ENCODE peak calls at places on chromosome 2, in seven cellular contexts. O is OCI-M1; Z is GM13976; K is activated CD4-positive, alpha-beta T cell treated with anti-CD3 and anti-CD28 coated beads for 1 hour; V is activated CD8-positive, alpha-beta memory T cell treated with anti-CD3 and anti-CD28 coated beads for 48 hours; P is NCI-H2081 treated with DMSO at 0.1 percent for 48 hours; S is progenitor cell of endocrine pancreas. J is an unnamed sample.

GRCh38 chr2:240986787-240987411 is 11.5 kb upstream of the SNED1 start:
- DNase-seq in O (no peak), Z (no peak), K (no peak), V (no peak), P (no peak), S (no peak), J (no peak)

GRCh38 chr2:25481381-25482310 is 139.9 kb upstream of the DNMT3A start:
- DNase-seq in O (no peak), Z (no peak), K (no peak), V (no peak), P (no peak), S (no peak), J (peak; percentile 72)

GRCh38 chr2:194383404-194383803 is 1273.6 kb upstream of the SLC39A10 start:
- DNase-seq in O (peak; percentile 45), Z (no peak), K (no peak), V (no peak), P (no peak), S (no peak), J (peak; percentile 3)

GRCh38 chr2:241770185-241770935 is 6.3 kb upstream of the GAL3ST2 start:
- DNase-seq in O (no peak), Z (peak; percentile 27), K (no peak), V (no peak), P (no peak), S (no peak), J (no peak)

GRCh38 chr2:189527812-189528591 is 52.6 kb downstream of the SLC40A1 start:
- DNase-seq in O (no peak), Z (no peak), K (no peak), V (no peak), P (no peak), S (no peak), J (no peak)

GRCh38 chr2:85804583-85804982 is 50.8 kb downstream of the ATOH8 start:
- DNase-seq in O (peak; percentile 29), Z (no peak), K (no peak), V (no peak), P (no peak), S (no peak), J (no peak)

GRCh38 chr2:207230261-207231105 is 64.7 kb upstream of the KLF7 start:
- DNase-seq in O (peak; percentile 71), Z (peak; percentile 25), K (no peak), V (no peak), P (no peak), S (no peak), J (no peak)

GRCh38 chr2:69572640-69573039 is 70.9 kb downstream of the AAK1 start:
- DNase-seq in O (no peak), Z (no peak), K (no peak), V (no peak), P (no peak), S (no peak), J (no peak)

GRCh38 chr2:12116228-12116750 is 369.9 kb downstream of the LPIN1 start:
- DNase-seq in O (no peak), Z (no peak), K (no peak), V (no peak), P (no peak), S (no peak), J (no peak)

GRCh38 chr2:224472137-224472536 is 70.2 kb upstream of the FAM124B start:
- DNase-seq in O (no peak), Z (no peak), K (no peak), V (no peak), P (no peak), S (no peak), J (no peak)

GRCh38 chr2:12177052-12177994 is 430.9 kb downstream of the LPIN1 start:
- DNase-seq in O (peak; percentile 80), Z (peak; percentile 35), K (no peak), V (no peak), P (no peak), S (no peak), J (peak; percentile 71)

GRCh38 chr2:174748948-174749347 is 15.3 kb downstream of the CHRNA1 start:
- DNase-seq in O (peak; percentile 70), Z (peak; percentile 54), K (peak; percentile 56), V (peak; percentile 55), P (no peak), S (peak; percentile 64), J (peak; percentile 45)

GRCh38 chr2:86414996-86415395 is 26.2 kb upstream of the KDM3A start:
- DNase-seq in O (no peak), Z (no peak), K (no peak), V (no peak), P (peak; percentile 33), S (no peak), J (no peak)

GRCh38 chr2:9797681-9798556 is 45.4 kb upstream of the TAF1B start:
- DNase-seq in O (no peak), Z (no peak), K (no peak), V (no peak), P (no peak), S (no peak), J (no peak)

GRCh38 chr2:239746847-239747246 is 278.3 kb downstream of the NDUFA10 start:
- DNase-seq in O (no peak), Z (no peak), K (no peak), V (no peak), P (no peak), S (no peak), J (no peak)

GRCh38 chr2:56582570-56582969 is 398.8 kb downstream of the CCDC85A start:
- DNase-seq in O (no peak), Z (no peak), K (no peak), V (no peak), P (no peak), S (no peak), J (no peak)

GRCh38 chr2:239866778-239867177 is 158.4 kb downstream of the NDUFA10 start:
- DNase-seq in O (no peak), Z (no peak), K (no peak), V (no peak), P (no peak), S (no peak), J (no peak)

GRCh38 chr2:68726608-68727367 is 7.8 kb upstream of the ARHGAP25 start:
- DNase-seq in O (no peak), Z (peak; percentile 52), K (peak; percentile 67), V (peak; percentile 51), P (no peak), S (no peak), J (no peak)

GRCh38 chr2:144836635-144837350 is 316.9 kb upstream of the ZEB2 start:
- DNase-seq in O (no peak), Z (no peak), K (no peak), V (no peak), P (no peak), S (no peak), J (no peak)

GRCh38 chr2:45974056-45974455 is 322.6 kb downstream of the PRKCE start:
- DNase-seq in O (no peak), Z (peak; percentile 48), K (no peak), V (no peak), P (no peak), S (no peak), J (no peak)

GRCh38 chr2:197251576-197251975 is 59.0 kb downstream of the ANKRD44 start:
- DNase-seq in O (no peak), Z (no peak), K (no peak), V (no peak), P (no peak), S (no peak), J (no peak)

GRCh38 chr2:204015118-204015842 is 78.7 kb downstream of the ICOS start:
- DNase-seq in O (no peak), Z (no peak), K (no peak), V (no peak), P (no peak), S (no peak), J (no peak)

GRCh38 chr2:233354971-233355574 is 779 bp downstream of the DGKD start:
- DNase-seq in O (no peak), Z (peak; percentile 35), K (no peak), V (no peak), P (no peak), S (no peak), J (no peak)

GRCh38 chr2:26562811-26563645 is 78.1 kb downstream of the CIB4 start:
- DNase-seq in O (no peak), Z (no peak), K (no peak), V (no peak), P (no peak), S (no peak), J (peak; percentile 77)

GRCh38 chr2:16392647-16393482 is 272.8 kb downstream of the CYRIA start:
- DNase-seq in O (no peak), Z (no peak), K (no peak), V (no peak), P (no peak), S (no peak), J (no peak)

GRCh38 chr2:135689679-135690078 is 52.0 kb upstream of the UBXN4 start:
- DNase-seq in O (peak; percentile 19), Z (peak; percentile 46), K (no peak), V (no peak), P (no peak), S (no peak), J (no peak)

GRCh38 chr2:173151671-173152398 is 76.2 kb downstream of the MAP3K20 start:
- DNase-seq in O (no peak), Z (peak; percentile 31), K (no peak), V (no peak), P (no peak), S (no peak), J (no peak)

GRCh38 chr2:117835990-117836760 is 21.7 kb downstream of the DDX18 start:
- DNase-seq in O (no peak), Z (peak; percentile 85), K (peak; percentile 34), V (peak; percentile 37), P (no peak), S (peak; percentile 69), J (peak; percentile 69)

GRCh38 chr2:15954761-15955160 is 14.4 kb downstream of the MYCN start:
- DNase-seq in O (no peak), Z (no peak), K (no peak), V (no peak), P (no peak), S (no peak), J (no peak)

J was measured in foreskin melanocyte.